ENCODE peak calls at places on chromosomes 2 and 18, in six cellular contexts. One of them, this sample, is unnamed.

GRCh38 chr2:146651361-146651760 is 1193.5 kb upstream of the ACVR2A start:
- DNase-seq in HepG2: no peak
- DNase-seq in GM12891: no peak
- DNase-seq in K562: no peak
- DNase-seq in GM12878: no peak
- DNase-seq in H1: no peak
- DNase-seq in this sample: no peak

GRCh38 chr2:74567862-74568261 is 13.3 kb downstream of the DOK1 start:
- DNase-seq in GM12891: no peak
- DNase-seq in H1: no peak
- DNase-seq in K562: no peak
- DNase-seq in HepG2: no peak
- DNase-seq in GM12878: no peak
- DNase-seq in this sample: no peak

GRCh38 chr2:7430869-7431641 is 513.8 kb downstream of the RNF144A start:
- DNase-seq in HepG2: no peak
- DNase-seq in GM12891: no peak
- DNase-seq in GM12878: no peak
- DNase-seq in K562: no peak
- DNase-seq in H1: peak; percentile 83
- DNase-seq in this sample: no peak

GRCh38 chr2:233990261-233990798 is 60.2 kb upstream of the SPP2 start:
- DNase-seq in K562: no peak
- DNase-seq in GM12891: no peak
- DNase-seq in HepG2: no peak
- DNase-seq in GM12878: peak; percentile 38
- DNase-seq in H1: peak; percentile 11
- DNase-seq in this sample: no peak

GRCh38 chr2:75100011-75100680 is 99.2 kb downstream of the TACR1 start:
- DNase-seq in GM12891: no peak
- DNase-seq in HepG2: no peak
- DNase-seq in GM12878: no peak
- DNase-seq in H1: no peak
- DNase-seq in K562: no peak
- DNase-seq in this sample: no peak

GRCh38 chr2:75222527-75222926 is 23.2 kb upstream of the TACR1 start:
- DNase-seq in HepG2: no peak
- DNase-seq in GM12878: no peak
- DNase-seq in GM12891: no peak
- DNase-seq in H1: no peak
- DNase-seq in K562: no peak
- DNase-seq in this sample: no peak

GRCh38 chr2:40039543-40039942 is 260.5 kb upstream of the THUMPD2 start:
- DNase-seq in HepG2: no peak
- DNase-seq in GM12878: no peak
- DNase-seq in H1: no peak
- DNase-seq in GM12891: no peak
- DNase-seq in K562: no peak
- DNase-seq in this sample: no peak

GRCh38 chr2:176268976-176269318 is 295 bp upstream of the MTX2 start:
- DNase-seq in K562: no peak
- DNase-seq in H1: no peak
- DNase-seq in HepG2: no peak
- DNase-seq in GM12891: no peak
- DNase-seq in GM12878: no peak
- DNase-seq in this sample: no peak

GRCh38 chr18:4430836-4431235 is 24.3 kb downstream of the DLGAP1 start:
- DNase-seq in GM12878: no peak
- DNase-seq in GM12891: no peak
- DNase-seq in H1: no peak
- DNase-seq in HepG2: no peak
- DNase-seq in K562: no peak
- DNase-seq in this sample: no peak

GRCh38 chr18:8507361-8507760 is 101.9 kb upstream of the RAB12 start:
- DNase-seq in H1: peak; percentile 46
- DNase-seq in HepG2: peak; percentile 13
- DNase-seq in K562: peak; percentile 35
- DNase-seq in GM12891: no peak
- DNase-seq in GM12878: no peak
- DNase-seq in this sample: no peak

GRCh38 chr2:204255469-204255868 is 289.8 kb upstream of the PARD3B start:
- DNase-seq in H1: no peak
- DNase-seq in HepG2: no peak
- DNase-seq in GM12891: no peak
- DNase-seq in K562: no peak
- DNase-seq in GM12878: no peak
- DNase-seq in this sample: no peak

GRCh38 chr2:239991689-239992314 is 33.3 kb downstream of the NDUFA10 start:
- DNase-seq in GM12891: no peak
- DNase-seq in HepG2: peak; percentile 48
- DNase-seq in GM12878: no peak
- DNase-seq in H1: no peak
- DNase-seq in K562: peak; percentile 31
- DNase-seq in this sample: no peak

DNA sequence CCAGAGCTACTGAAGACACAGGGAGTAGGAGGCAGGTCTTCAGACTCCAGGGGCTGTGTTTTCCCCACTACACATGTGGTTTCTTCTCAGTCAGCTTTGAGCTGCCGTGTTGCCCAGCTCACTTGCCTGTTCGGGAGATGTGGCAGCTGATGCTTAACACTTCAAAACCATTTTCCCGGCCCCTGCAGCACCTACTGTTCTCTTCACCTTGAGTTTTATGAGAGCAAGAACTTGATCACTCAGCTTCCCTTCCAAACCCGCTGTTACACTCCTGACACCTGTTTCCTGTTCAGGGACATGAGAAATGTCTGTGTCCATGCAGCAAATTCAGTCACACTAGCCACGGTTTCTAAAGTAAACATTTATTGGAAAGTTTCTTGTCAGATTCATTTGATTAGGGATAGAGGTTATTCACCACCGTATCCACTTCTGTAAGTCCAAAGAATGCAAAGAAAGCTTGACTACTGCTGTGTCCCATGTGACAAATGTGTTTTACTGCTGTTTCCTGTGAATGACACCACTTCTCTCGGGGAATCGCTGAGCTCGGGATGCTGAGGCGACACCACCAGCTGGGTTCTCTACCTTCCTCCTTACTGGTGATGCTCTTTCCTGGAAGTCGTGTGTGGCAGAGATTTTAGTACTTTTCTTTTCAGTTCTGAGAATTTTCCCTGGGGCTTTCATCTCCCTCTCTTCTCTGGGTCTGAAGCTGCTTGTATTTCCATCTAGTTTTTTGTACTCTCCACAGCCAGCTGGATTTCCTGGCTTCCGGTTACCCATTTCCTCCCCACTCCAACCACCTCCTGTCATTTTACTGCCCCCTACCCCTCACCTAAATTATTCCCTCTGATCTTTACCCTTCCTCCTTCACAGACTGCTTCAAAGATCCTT is 91.7 kb downstream of the KLF7 start:
- DNase-seq in GM12891: no peak
- DNase-seq in HepG2: no peak
- DNase-seq in GM12878: no peak
- DNase-seq in H1: no peak
- DNase-seq in K562: no peak
- DNase-seq in this sample: no peak
- TF ChIP-seq POLR2A in GM12891: no peak
- TF ChIP-seq POLR2A in HepG2: no peak
- TF ChIP-seq POLR2A in GM12878: no peak
- TF ChIP-seq POLR2A in H1: no peak
- TF ChIP-seq POLR2A in K562: no peak
- TF ChIP-seq POLR2A in this sample: no peak

GRCh38 chr2:43019536-43020183 is 206.7 kb downstream of the ZFP36L2 start:
- DNase-seq in HepG2: no peak
- DNase-seq in K562: no peak
- DNase-seq in H1: no peak
- DNase-seq in GM12878: no peak
- DNase-seq in GM12891: no peak
- DNase-seq in this sample: no peak

GRCh38 chr2:43020990-43021677 is 205.3 kb downstream of the ZFP36L2 start:
- DNase-seq in K562: no peak
- DNase-seq in H1: no peak
- DNase-seq in HepG2: no peak
- DNase-seq in GM12878: no peak
- DNase-seq in GM12891: no peak
- DNase-seq in this sample: no peak

GRCh38 chr2:43020296-43020695 is 206.1 kb downstream of the ZFP36L2 start:
- DNase-seq in GM12891: no peak
- DNase-seq in H1: no peak
- DNase-seq in HepG2: no peak
- DNase-seq in K562: no peak
- DNase-seq in GM12878: no peak
- DNase-seq in this sample: no peak

GRCh38 chr2:43019025-43019367 is 207.4 kb downstream of the ZFP36L2 start:
- DNase-seq in GM12891: no peak
- DNase-seq in HepG2: no peak
- DNase-seq in K562: no peak
- DNase-seq in H1: no peak
- DNase-seq in GM12878: no peak
- DNase-seq in this sample: no peak

DNA sequence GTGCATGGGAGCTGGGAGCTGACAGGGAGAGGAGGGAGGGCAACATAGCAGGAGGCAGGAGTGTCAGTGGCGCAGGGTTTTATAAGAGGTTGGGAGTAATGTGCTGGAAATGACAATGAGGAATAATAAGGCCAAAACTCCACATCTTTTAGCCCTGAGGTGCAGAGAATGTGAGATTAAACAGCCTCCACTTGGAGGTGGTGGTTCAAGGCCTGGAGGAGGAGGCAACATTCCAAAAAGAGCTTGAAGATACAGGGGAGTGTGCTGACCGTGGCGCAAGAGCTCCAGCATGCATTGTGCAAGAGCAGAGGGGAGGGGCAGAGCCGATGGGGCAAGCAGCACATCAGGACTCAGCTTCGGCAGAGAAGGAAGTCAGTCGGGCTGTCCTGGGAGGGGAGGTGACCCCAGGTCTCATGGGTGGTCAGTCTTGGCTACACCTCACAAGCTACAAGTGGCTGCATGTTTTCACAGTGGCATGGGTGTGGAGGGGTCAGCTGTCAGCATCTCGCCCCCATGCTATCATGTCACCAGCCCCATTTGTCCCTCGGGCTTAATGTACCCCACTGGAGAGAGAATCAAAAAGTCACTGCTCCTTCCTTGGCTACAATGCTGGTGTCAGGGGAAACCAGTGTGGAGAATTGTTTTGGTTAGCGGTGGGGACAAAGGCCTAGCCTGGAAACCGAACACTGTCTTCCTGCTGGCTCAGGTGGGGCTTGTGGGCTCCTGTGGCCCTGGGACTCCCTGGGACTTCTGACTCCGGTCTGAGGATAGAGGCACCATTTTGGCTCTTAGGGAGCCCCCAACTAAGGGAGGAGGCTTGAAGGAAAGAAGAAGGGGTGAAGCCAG is 208.0 kb downstream of the ZFP36L2 start:
- DNase-seq in GM12891: no peak
- DNase-seq in K562: no peak
- DNase-seq in H1: no peak
- DNase-seq in GM12878: no peak
- DNase-seq in HepG2: peak; percentile 90
- DNase-seq in this sample: no peak
- TF ChIP-seq POLR2AphosphoS5 in GM12891: no peak
- TF ChIP-seq POLR2AphosphoS5 in K562: no peak
- TF ChIP-seq POLR2AphosphoS5 in H1: no peak
- TF ChIP-seq POLR2AphosphoS5 in GM12878: no peak
- TF ChIP-seq POLR2AphosphoS5 in HepG2: no peak
- TF ChIP-seq POLR2AphosphoS5 in this sample: no peak

DNA sequence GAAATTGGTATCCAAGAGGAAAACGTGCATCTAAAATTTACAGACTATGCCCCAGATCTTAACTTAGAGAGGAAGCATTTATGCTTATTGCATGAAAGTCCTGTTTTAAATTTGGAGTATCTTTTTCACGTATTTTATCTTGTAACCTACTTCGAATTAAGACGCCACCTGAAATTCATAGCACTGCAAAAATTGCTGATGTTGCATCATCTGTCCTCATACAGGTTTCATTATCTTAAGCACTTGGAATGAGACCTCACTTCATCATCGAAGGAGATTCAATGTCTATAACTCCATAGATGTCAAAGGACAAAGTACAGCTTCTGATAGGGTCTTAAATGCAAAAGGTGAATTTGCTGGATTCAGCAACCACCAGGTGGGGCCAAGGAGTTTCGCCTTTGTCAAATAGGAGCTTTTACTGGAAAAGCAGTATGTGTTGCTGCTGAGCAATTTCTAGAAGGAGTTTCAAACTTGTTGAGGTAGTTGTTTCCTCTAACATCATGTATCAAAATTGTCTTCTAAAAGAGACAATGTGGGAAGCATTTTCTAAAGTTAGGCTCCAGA is 106.4 kb upstream of the CCDC85A start:
- DNase-seq in K562: peak; percentile 32
- DNase-seq in HepG2: peak; percentile 49
- DNase-seq in H1: peak; percentile 65
- DNase-seq in GM12878: no peak
- DNase-seq in GM12891: no peak
- DNase-seq in this sample: no peak
- TF ChIP-seq TAF1 in K562: no peak
- TF ChIP-seq TAF1 in HepG2: no peak
- TF ChIP-seq TAF1 in H1: no peak
- TF ChIP-seq TAF1 in GM12878: no peak
- TF ChIP-seq TAF1 in GM12891: no peak
- TF ChIP-seq TAF1 in this sample: no peak

GRCh38 chr2:178827739-178828487 is 20.7 kb upstream of the TTN start:
- DNase-seq in GM12891: no peak
- DNase-seq in K562: no peak
- DNase-seq in H1: no peak
- DNase-seq in GM12878: no peak
- DNase-seq in HepG2: peak; percentile 65
- DNase-seq in this sample: no peak

GRCh38 chr2:178829299-178829698 is 22.1 kb upstream of the TTN start:
- DNase-seq in GM12878: no peak
- DNase-seq in GM12891: no peak
- DNase-seq in K562: no peak
- DNase-seq in HepG2: no peak
- DNase-seq in H1: no peak
- DNase-seq in this sample: no peak

GRCh38 chr2:178828496-178828895 is 21.3 kb upstream of the TTN start:
- DNase-seq in H1: no peak
- DNase-seq in GM12878: no peak
- DNase-seq in K562: no peak
- DNase-seq in GM12891: no peak
- DNase-seq in HepG2: no peak
- DNase-seq in this sample: no peak

GRCh38 chr2:178830451-178830850 is 23.2 kb upstream of the TTN start:
- DNase-seq in H1: no peak
- DNase-seq in HepG2: no peak
- DNase-seq in K562: no peak
- DNase-seq in GM12891: no peak
- DNase-seq in GM12878: no peak
- DNase-seq in this sample: no peak

DNA sequence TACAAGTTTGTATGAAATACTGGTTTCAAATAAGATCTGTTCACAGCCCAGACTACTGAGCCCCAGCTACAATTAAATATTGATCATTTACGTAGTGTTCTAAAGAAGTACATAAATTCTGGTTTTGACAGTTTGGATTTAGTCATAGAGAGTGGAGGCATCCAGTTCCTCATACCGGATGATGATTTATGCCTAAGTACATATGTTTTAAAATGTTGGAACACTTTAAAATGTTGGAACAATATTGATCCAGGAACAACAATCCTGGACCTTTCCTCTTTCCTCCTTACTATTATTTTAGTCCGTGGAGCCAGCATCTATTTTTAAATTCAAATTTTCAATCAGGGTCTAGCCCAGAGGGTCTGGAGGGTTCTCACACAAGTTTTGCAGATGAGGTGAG is 22.8 kb upstream of the TTN start:
- DNase-seq in H1: no peak
- DNase-seq in K562: no peak
- DNase-seq in GM12891: no peak
- DNase-seq in GM12878: no peak
- DNase-seq in HepG2: no peak
- DNase-seq in this sample: no peak
- TF ChIP-seq POLR2A in H1: no peak
- TF ChIP-seq POLR2A in K562: no peak
- TF ChIP-seq POLR2A in GM12891: no peak
- TF ChIP-seq POLR2A in GM12878: no peak
- TF ChIP-seq POLR2A in HepG2: no peak
- TF ChIP-seq POLR2A in this sample: no peak

This sample was measured in GM12892.